ENCODE peak calls at places on chromosome 12, in nine cellular contexts. K is posterior vena cava, L is gastrocnemius medialis, Z is RWPE1, Y is GM23338, R is endothelial cell of umbilical vein, Q is SK-N-SH, V is fibroblast of the aortic adventitia, G is uterus. A is an unnamed sample.

GRCh38 chr12:28034271-28034670 is 61.7 kb upstream of the PTHLH start:
- DNase-seq in K (no peak), L (no peak), Z (no peak), Y (no peak), R (no peak), Q (no peak), V (no peak), G (no peak), A (no peak)

GRCh38 chr12:57235012-57235727 is 5.7 kb downstream of the SHMT2 start:
- DNase-seq in K (peak), L (no peak), Z (no peak), Y (peak), R (peak), Q (peak), V (peak), G (peak), A (no peak)

GRCh38 chr12:95178136-95178535 is 39.1 kb downstream of the FGD6 start:
- DNase-seq in K (no peak), L (no peak), Z (no peak), Y (no peak), R (no peak), Q (no peak), V (no peak), G (no peak), A (no peak)

GRCh38 chr12:83168756-83169155 is 482.1 kb downstream of the TMTC2 start:
- DNase-seq in K (no peak), L (no peak), Z (no peak), Y (no peak), R (no peak), Q (no peak), V (no peak), G (no peak), A (no peak)

GRCh38 chr12:6523708-6524107 is 10.6 kb upstream of the GAPDH start:
- DNase-seq in K (no peak), L (no peak), Z (no peak), Y (no peak), R (no peak), Q (no peak), V (no peak), G (no peak), A (no peak)

GRCh38 chr12:22530-23201 is 43.9 kb upstream of the IQSEC3 start:
- DNase-seq in K (peak), L (no peak), Z (no peak), Y (no peak), R (no peak), Q (no peak), V (no peak), G (no peak), A (no peak)

GRCh38 chr12:18570543-18570942 is 167.3 kb downstream of the PLCZ1 start:
- DNase-seq in K (no peak), L (no peak), Z (no peak), Y (no peak), R (no peak), Q (no peak), V (no peak), G (no peak), A (no peak)

GRCh38 chr12:108532061-108532848 is 17.2 kb downstream of the FICD start:
- DNase-seq in K (no peak), L (peak), Z (no peak), Y (no peak), R (no peak), Q (no peak), V (no peak), G (no peak), A (no peak)

GRCh38 chr12:1170411-1170810 is 179.4 kb downstream of the ERC1 start:
- DNase-seq in K (no peak), L (no peak), Z (no peak), Y (no peak), R (no peak), Q (no peak), V (no peak), G (no peak), A (no peak)

GRCh38 chr12:52628111-52628507 is 9.8 kb upstream of the KRT73 start:
- DNase-seq in K (no peak), L (no peak), Z (no peak), Y (no peak), R (no peak), Q (no peak), V (no peak), G (no peak), A (no peak)

GRCh38 chr12:90922068-90922743 is 32.8 kb downstream of the CCER1 start:
- DNase-seq in K (no peak), L (no peak), Z (peak), Y (no peak), R (peak), Q (no peak), V (peak), G (no peak), A (no peak)

GRCh38 chr12:22046090-22046967 is at the start of gene CMAS:
- DNase-seq in K (peak), L (peak), Z (peak), Y (peak), R (peak), Q (peak), V (peak), G (peak), A (peak)

GRCh38 chr12:11581179-11581755 is 68.2 kb upstream of the ETV6 start:
- DNase-seq in K (no peak), L (peak), Z (peak), Y (peak), R (peak), Q (peak), V (peak), G (peak), A (peak)

GRCh38 chr12:114767081-114767480 is 83.1 kb upstream of the TBX3 start:
- DNase-seq in K (no peak), L (no peak), Z (no peak), Y (no peak), R (no peak), Q (no peak), V (no peak), G (no peak), A (no peak)

GRCh38 chr12:65643171-65643570 is 181.1 kb upstream of the HMGA2 start:
- DNase-seq in K (no peak), L (no peak), Z (no peak), Y (no peak), R (no peak), Q (no peak), V (no peak), G (no peak), A (no peak)

GRCh38 chr12:55797068-55797467 is 20.5 kb downstream of the SARNP start:
- DNase-seq in K (no peak), L (no peak), Z (no peak), Y (peak), R (peak), Q (peak), V (peak), G (peak), A (no peak)

GRCh38 chr12:14845350-14845750 is 2.0 kb upstream of the ART4 start:
- DNase-seq in K (no peak), L (no peak), Z (peak), Y (peak), R (peak), Q (peak), V (peak), G (peak), A (no peak)

GRCh38 chr12:54935235-54935951 is 49.2 kb downstream of the TESPA1 start:
- DNase-seq in K (no peak), L (no peak), Z (peak), Y (no peak), R (peak), Q (no peak), V (peak), G (no peak), A (no peak)

GRCh38 chr12:1073652-1074051 is 82.6 kb downstream of the ERC1 start:
- DNase-seq in K (no peak), L (no peak), Z (no peak), Y (no peak), R (no peak), Q (no peak), V (no peak), G (no peak), A (no peak)

GRCh38 chr12:78403681-78404080 is 460.9 kb upstream of the SYT1 start:
- DNase-seq in K (no peak), L (no peak), Z (no peak), Y (no peak), R (no peak), Q (no peak), V (peak), G (no peak), A (no peak)

A was measured in mesothelial cell of epicardium.